ENCODE peak calls at places on chromosomes 1 and 21, in four cellular contexts. W is KG1; H is stimulated activated CD8-positive, alpha-beta memory T cell treated with anti-CD3 and anti-CD28 coated beads, Interleukin-7, amount 100 ng/mL, for 1 hour; T is GM12892. R is an unnamed sample.

GRCh38 chr1:173400387-173400995 is 76.6 kb upstream of the PRDX6 start:
- DNase-seq in W (no peak), H (no peak), T (no peak), R (no peak)

GRCh38 chr1:11207898-11208611 is 18.9 kb downstream of the ANGPTL7 start:
- DNase-seq in W (no peak), H (no peak), T (no peak), R (no peak)

GRCh38 chr1:225454733-225455132 is 26.9 kb upstream of the LBR start:
- DNase-seq in W (no peak), H (peak), T (no peak), R (peak)

GRCh38 chr1:166730299-166730888 is 108.9 kb upstream of the POGK start:
- DNase-seq in W (no peak), H (no peak), T (no peak), R (no peak)

GRCh38 chr1:196128835-196129234 is 479.4 kb downstream of the KCNT2 start:
- DNase-seq in W (no peak), H (no peak), T (no peak), R (no peak)

GRCh38 chr1:193348126-193349045 is 162.0 kb upstream of the B3GALT2 start:
- DNase-seq in W (no peak), H (no peak), T (no peak), R (no peak)

GRCh38 chr1:209655832-209656231 is 3.6 kb upstream of the LAMB3 start:
- DNase-seq in W (no peak), H (no peak), T (no peak), R (no peak)

GRCh38 chr21:39527664-39528381 is 76.1 kb downstream of the SH3BGR start:
- DNase-seq in W (no peak), H (no peak), T (no peak), R (no peak)

GRCh38 chr1:205324781-205325180 is 3.2 kb upstream of the NUAK2 start:
- DNase-seq in W (no peak), H (no peak), T (no peak), R (no peak)

GRCh38 chr1:230160957-230161771 is 94.1 kb downstream of the GALNT2 start:
- DNase-seq in W (no peak), H (no peak), T (no peak), R (no peak)

GRCh38 chr1:215539803-215540575 is 27.1 kb upstream of the KCTD3 start:
- DNase-seq in W (peak), H (no peak), T (no peak), R (no peak)

GRCh38 chr21:31236528-31236927 is 107.5 kb downstream of the TIAM1 start:
- DNase-seq in W (no peak), H (no peak), T (no peak), R (no peak)

GRCh38 chr1:6494627-6495026 is 3.2 kb upstream of the PLEKHG5 start:
- DNase-seq in W (no peak), H (no peak), T (no peak), R (no peak)

R was measured in HuH-7.5.